ENCODE peak calls at places on chromosomes 4 and X, in eight cellular contexts. One of them, this sample, is unnamed.

GRCh38 chrX:96563663-96564062 is 121.0 kb upstream of the DIAPH2 start:
- DNase-seq in AG10803: peak
- DNase-seq in endothelial cell of umbilical vein: no peak
- DNase-seq in stomach: no peak
- DNase-seq in Panc1: no peak
- DNase-seq in HFFc6: peak
- DNase-seq in heart left ventricle: no peak
- DNase-seq in neural crest cell: no peak
- DNase-seq in this sample: no peak

GRCh38 chr4:85793256-85793655 is 318.3 kb downstream of the ARHGAP24 start:
- DNase-seq in Panc1: no peak
- DNase-seq in HFFc6: no peak
- DNase-seq in neural crest cell: no peak
- DNase-seq in endothelial cell of umbilical vein: no peak
- DNase-seq in heart left ventricle: no peak
- DNase-seq in AG10803: peak
- DNase-seq in stomach: no peak
- DNase-seq in this sample: no peak

GRCh38 chr4:47662975-47663374 is 174.9 kb downstream of the CORIN start:
- DNase-seq in HFFc6: no peak
- DNase-seq in stomach: no peak
- DNase-seq in endothelial cell of umbilical vein: no peak
- DNase-seq in Panc1: no peak
- DNase-seq in AG10803: no peak
- DNase-seq in heart left ventricle: no peak
- DNase-seq in neural crest cell: peak
- DNase-seq in this sample: no peak

GRCh38 chr4:182145360-182145905 is 97.8 kb upstream of the TENM3 start:
- DNase-seq in neural crest cell: no peak
- DNase-seq in stomach: no peak
- DNase-seq in Panc1: no peak
- DNase-seq in heart left ventricle: no peak
- DNase-seq in AG10803: no peak
- DNase-seq in endothelial cell of umbilical vein: no peak
- DNase-seq in HFFc6: no peak
- DNase-seq in this sample: no peak

GRCh38 chr4:3879681-3880594 is 113.8 kb downstream of the ADRA2C start:
- DNase-seq in stomach: peak
- DNase-seq in HFFc6: no peak
- DNase-seq in Panc1: no peak
- DNase-seq in heart left ventricle: peak
- DNase-seq in neural crest cell: no peak
- DNase-seq in endothelial cell of umbilical vein: no peak
- DNase-seq in AG10803: peak
- DNase-seq in this sample: no peak

GRCh38 chr4:23884731-23885130 is 5.1 kb downstream of the PPARGC1A start:
- DNase-seq in HFFc6: no peak
- DNase-seq in Panc1: no peak
- DNase-seq in heart left ventricle: no peak
- DNase-seq in endothelial cell of umbilical vein: no peak
- DNase-seq in stomach: no peak
- DNase-seq in neural crest cell: no peak
- DNase-seq in AG10803: peak
- DNase-seq in this sample: no peak

GRCh38 chr4:165476214-165477098 is 97.6 kb downstream of the CPE start:
- DNase-seq in heart left ventricle: no peak
- DNase-seq in endothelial cell of umbilical vein: peak
- DNase-seq in AG10803: no peak
- DNase-seq in stomach: no peak
- DNase-seq in Panc1: no peak
- DNase-seq in neural crest cell: no peak
- DNase-seq in HFFc6: no peak
- DNase-seq in this sample: no peak

GRCh38 chr4:42412251-42412650 is 15.0 kb downstream of the SHISA3 start:
- DNase-seq in Panc1: no peak
- DNase-seq in endothelial cell of umbilical vein: peak
- DNase-seq in neural crest cell: no peak
- DNase-seq in AG10803: peak
- DNase-seq in stomach: no peak
- DNase-seq in heart left ventricle: no peak
- DNase-seq in HFFc6: peak
- DNase-seq in this sample: no peak

GRCh38 chr4:180840142-180840541 is 1403.1 kb upstream of the TENM3 start:
- DNase-seq in heart left ventricle: no peak
- DNase-seq in Panc1: no peak
- DNase-seq in stomach: no peak
- DNase-seq in AG10803: no peak
- DNase-seq in endothelial cell of umbilical vein: no peak
- DNase-seq in neural crest cell: no peak
- DNase-seq in HFFc6: no peak
- DNase-seq in this sample: no peak

GRCh38 chrX:50198348-50198747 is 2.5 kb downstream of the AKAP4 start:
- DNase-seq in neural crest cell: no peak
- DNase-seq in stomach: no peak
- DNase-seq in heart left ventricle: no peak
- DNase-seq in HFFc6: no peak
- DNase-seq in endothelial cell of umbilical vein: no peak
- DNase-seq in AG10803: no peak
- DNase-seq in Panc1: no peak
- DNase-seq in this sample: no peak

GRCh38 chrX:69133561-69134542 is 31.4 kb downstream of the PJA1 start:
- DNase-seq in neural crest cell: peak
- DNase-seq in heart left ventricle: no peak
- DNase-seq in Panc1: no peak
- DNase-seq in HFFc6: peak
- DNase-seq in stomach: no peak
- DNase-seq in AG10803: peak
- DNase-seq in endothelial cell of umbilical vein: peak
- DNase-seq in this sample: no peak

GRCh38 chrX:106933538-106933961 is 13.3 kb downstream of the CLDN2 start:
- DNase-seq in Panc1: no peak
- DNase-seq in AG10803: no peak
- DNase-seq in neural crest cell: no peak
- DNase-seq in HFFc6: no peak
- DNase-seq in stomach: peak
- DNase-seq in heart left ventricle: no peak
- DNase-seq in endothelial cell of umbilical vein: peak
- DNase-seq in this sample: no peak

GRCh38 chrX:120308959-120309872 is 2.0 kb downstream of the TMEM255A start:
- DNase-seq in Panc1: no peak
- DNase-seq in neural crest cell: no peak
- DNase-seq in AG10803: peak
- DNase-seq in endothelial cell of umbilical vein: peak
- DNase-seq in stomach: peak
- DNase-seq in HFFc6: no peak
- DNase-seq in heart left ventricle: peak
- DNase-seq in this sample: peak

GRCh38 chr4:74157116-74157742 is 689 bp upstream of the MTHFD2L start:
- DNase-seq in stomach: no peak
- DNase-seq in heart left ventricle: no peak
- DNase-seq in AG10803: peak
- DNase-seq in Panc1: no peak
- DNase-seq in endothelial cell of umbilical vein: peak
- DNase-seq in neural crest cell: no peak
- DNase-seq in HFFc6: peak
- DNase-seq in this sample: no peak

GRCh38 chr4:74157743-74158560 is at the start of gene MTHFD2L:
- DNase-seq in AG10803: peak
- DNase-seq in stomach: peak
- DNase-seq in HFFc6: peak
- DNase-seq in heart left ventricle: peak
- DNase-seq in Panc1: peak
- DNase-seq in neural crest cell: peak
- DNase-seq in endothelial cell of umbilical vein: peak
- DNase-seq in this sample: peak

GRCh38 chr4:74158561-74159396 is 861 bp downstream of the MTHFD2L start:
- DNase-seq in neural crest cell: no peak
- DNase-seq in stomach: no peak
- DNase-seq in endothelial cell of umbilical vein: peak
- DNase-seq in HFFc6: peak
- DNase-seq in Panc1: no peak
- DNase-seq in AG10803: peak
- DNase-seq in heart left ventricle: no peak
- DNase-seq in this sample: no peak

GRCh38 chr4:74161676-74162450 is 3.9 kb downstream of the MTHFD2L start:
- DNase-seq in HFFc6: peak
- DNase-seq in neural crest cell: no peak
- DNase-seq in AG10803: peak
- DNase-seq in heart left ventricle: no peak
- DNase-seq in Panc1: no peak
- DNase-seq in stomach: no peak
- DNase-seq in endothelial cell of umbilical vein: no peak
- DNase-seq in this sample: no peak

DNA sequence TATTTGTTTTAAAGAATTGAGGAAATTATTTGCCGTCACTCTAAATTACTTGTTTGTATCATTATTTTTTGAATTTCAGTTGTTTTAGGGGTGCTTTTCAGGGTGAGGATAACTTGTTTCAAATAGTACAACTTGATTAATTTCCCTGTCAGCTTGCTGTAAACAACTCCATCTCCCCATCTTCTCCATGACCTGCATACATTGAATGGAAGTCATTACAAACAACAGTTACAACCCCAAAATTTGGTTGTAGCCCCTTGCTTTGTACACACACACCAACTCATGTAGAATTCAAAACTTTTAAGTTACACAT is 1.4 kb downstream of the MTHFD2L start:
- DNase-seq in heart left ventricle: no peak
- DNase-seq in HFFc6: no peak
- DNase-seq in Panc1: no peak
- DNase-seq in AG10803: no peak
- DNase-seq in stomach: no peak
- DNase-seq in endothelial cell of umbilical vein: no peak
- DNase-seq in neural crest cell: no peak
- DNase-seq in this sample: no peak
- TF ChIP-seq CTCF in heart left ventricle: no peak
- TF ChIP-seq CTCF in HFFc6: no peak
- TF ChIP-seq CTCF in Panc1: no peak
- TF ChIP-seq CTCF in AG10803: no peak
- TF ChIP-seq CTCF in stomach: no peak
- TF ChIP-seq CTCF in endothelial cell of umbilical vein: no peak
- TF ChIP-seq CTCF in neural crest cell: no peak
- TF ChIP-seq CTCF in this sample: no peak

GRCh38 chrX:38899650-38900049 is 98.4 kb downstream of the MID1IP1 start:
- DNase-seq in AG10803: no peak
- DNase-seq in neural crest cell: no peak
- DNase-seq in endothelial cell of umbilical vein: no peak
- DNase-seq in HFFc6: no peak
- DNase-seq in Panc1: no peak
- DNase-seq in heart left ventricle: no peak
- DNase-seq in stomach: no peak
- DNase-seq in this sample: no peak
- TF ChIP-seq CTCF in AG10803: no peak
- TF ChIP-seq CTCF in neural crest cell: no peak
- TF ChIP-seq CTCF in endothelial cell of umbilical vein: no peak
- TF ChIP-seq CTCF in HFFc6: no peak
- TF ChIP-seq CTCF in Panc1: no peak
- TF ChIP-seq CTCF in heart left ventricle: no peak
- TF ChIP-seq CTCF in stomach: no peak
- TF ChIP-seq CTCF in this sample: no peak

DNA sequence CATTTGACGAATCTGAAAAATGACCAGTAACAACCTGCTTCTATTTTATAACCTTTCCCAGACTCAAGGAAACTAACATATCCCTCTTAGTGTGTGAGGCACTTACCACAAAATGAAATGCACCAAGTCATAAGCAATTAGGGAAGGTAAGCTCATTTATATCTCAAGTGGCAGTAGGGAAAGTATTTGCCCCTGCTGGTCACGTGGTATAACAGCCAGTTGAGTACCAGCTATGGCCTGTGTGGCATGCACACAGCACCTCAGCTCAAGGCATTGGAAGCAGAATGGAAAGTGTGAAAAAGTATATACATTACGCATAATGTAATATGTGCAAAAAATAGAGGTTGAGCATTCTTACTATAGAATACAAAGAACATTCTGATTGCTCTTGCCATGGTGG is 178.3 kb upstream of the GYPA start:
- DNase-seq in Panc1: no peak
- DNase-seq in stomach: no peak
- DNase-seq in endothelial cell of umbilical vein: no peak
- DNase-seq in neural crest cell: no peak
- DNase-seq in HFFc6: no peak
- DNase-seq in AG10803: no peak
- DNase-seq in heart left ventricle: no peak
- DNase-seq in this sample: no peak
- TF ChIP-seq CTCF in Panc1: no peak
- TF ChIP-seq CTCF in stomach: no peak
- TF ChIP-seq CTCF in endothelial cell of umbilical vein: no peak
- TF ChIP-seq CTCF in neural crest cell: no peak
- TF ChIP-seq CTCF in HFFc6: no peak
- TF ChIP-seq CTCF in AG10803: no peak
- TF ChIP-seq CTCF in heart left ventricle: no peak
- TF ChIP-seq CTCF in this sample: no peak

GRCh38 chr4:60757986-60758385 is 442.1 kb upstream of the ADGRL3 start:
- DNase-seq in heart left ventricle: no peak
- DNase-seq in endothelial cell of umbilical vein: no peak
- DNase-seq in stomach: no peak
- DNase-seq in neural crest cell: no peak
- DNase-seq in HFFc6: no peak
- DNase-seq in AG10803: no peak
- DNase-seq in Panc1: no peak
- DNase-seq in this sample: no peak

GRCh38 chr4:60759518-60760245 is 440.4 kb upstream of the ADGRL3 start:
- DNase-seq in heart left ventricle: no peak
- DNase-seq in neural crest cell: no peak
- DNase-seq in stomach: no peak
- DNase-seq in Panc1: no peak
- DNase-seq in HFFc6: no peak
- DNase-seq in endothelial cell of umbilical vein: no peak
- DNase-seq in AG10803: no peak
- DNase-seq in this sample: no peak
- TF ChIP-seq CTCF in heart left ventricle: peak
- TF ChIP-seq CTCF in neural crest cell: peak
- TF ChIP-seq CTCF in stomach: no peak
- TF ChIP-seq CTCF in Panc1: no peak
- TF ChIP-seq CTCF in HFFc6: peak
- TF ChIP-seq CTCF in endothelial cell of umbilical vein: no peak
- TF ChIP-seq CTCF in AG10803: no peak
- TF ChIP-seq CTCF in this sample: no peak

GRCh38 chr4:168522371-168522770 is 25.5 kb downstream of the PALLD start:
- DNase-seq in HFFc6: peak
- DNase-seq in stomach: no peak
- DNase-seq in AG10803: no peak
- DNase-seq in Panc1: no peak
- DNase-seq in endothelial cell of umbilical vein: no peak
- DNase-seq in heart left ventricle: no peak
- DNase-seq in neural crest cell: no peak
- DNase-seq in this sample: no peak
- TF ChIP-seq CTCF in HFFc6: no peak
- TF ChIP-seq CTCF in stomach: no peak
- TF ChIP-seq CTCF in AG10803: no peak
- TF ChIP-seq CTCF in Panc1: no peak
- TF ChIP-seq CTCF in endothelial cell of umbilical vein: no peak
- TF ChIP-seq CTCF in heart left ventricle: no peak
- TF ChIP-seq CTCF in neural crest cell: no peak
- TF ChIP-seq CTCF in this sample: no peak